ENCODE peak calls at places on chromosomes 7 and 10, in five cellular contexts. One of them, this sample, is unnamed.
A peak's percentile ranks its signal among the peaks of the same experiment; 100 is the strongest.

GRCh38 chr7:148815612-148816011 is 68.5 kb downstream of the EZH2 start:
- DNase-seq in right cardiac atrium: no peak
- DNase-seq in cardiac muscle cell: no peak
- DNase-seq in astrocyte: no peak
- DNase-seq in uterus: no peak
- DNase-seq in this sample: no peak

GRCh38 chr7:93015193-93016084 is 102.3 kb downstream of the SAMD9 start:
- DNase-seq in uterus: no peak
- DNase-seq in cardiac muscle cell: peak; percentile 32
- DNase-seq in astrocyte: peak; percentile 79
- DNase-seq in right cardiac atrium: no peak
- DNase-seq in this sample: no peak

GRCh38 chr7:113480537-113480936 is 362.2 kb upstream of the SMIM30 start:
- DNase-seq in cardiac muscle cell: no peak
- DNase-seq in uterus: no peak
- DNase-seq in astrocyte: no peak
- DNase-seq in right cardiac atrium: no peak
- DNase-seq in this sample: no peak

GRCh38 chr7:153170287-153170686 is 410.7 kb downstream of the ACTR3B start:
- DNase-seq in right cardiac atrium: no peak
- DNase-seq in astrocyte: no peak
- DNase-seq in uterus: no peak
- DNase-seq in cardiac muscle cell: no peak
- DNase-seq in this sample: no peak

GRCh38 chr10:119748871-119749270 is 23.0 kb downstream of the INPP5F start:
- DNase-seq in uterus: no peak
- DNase-seq in cardiac muscle cell: no peak
- DNase-seq in astrocyte: no peak
- DNase-seq in right cardiac atrium: no peak
- DNase-seq in this sample: no peak

GRCh38 chr7:112510032-112510742 is 29.4 kb downstream of the LSMEM1 start:
- DNase-seq in uterus: no peak
- DNase-seq in astrocyte: peak; percentile 86
- DNase-seq in right cardiac atrium: no peak
- DNase-seq in cardiac muscle cell: peak; percentile 80
- DNase-seq in this sample: no peak

GRCh38 chr7:5689118-5689517 is 92.3 kb downstream of the RNF216 start:
- DNase-seq in right cardiac atrium: no peak
- DNase-seq in uterus: peak; percentile 57
- DNase-seq in cardiac muscle cell: peak; percentile 71
- DNase-seq in astrocyte: no peak
- DNase-seq in this sample: no peak

GRCh38 chr10:46236537-46236887 is 50.3 kb upstream of the ANTXRL start:
- DNase-seq in uterus: no peak
- DNase-seq in astrocyte: no peak
- DNase-seq in right cardiac atrium: no peak
- DNase-seq in cardiac muscle cell: no peak
- DNase-seq in this sample: no peak

GRCh38 chr7:41641006-41641714 is 61.7 kb downstream of the INHBA start:
- DNase-seq in uterus: no peak
- DNase-seq in right cardiac atrium: no peak
- DNase-seq in astrocyte: no peak
- DNase-seq in cardiac muscle cell: no peak
- DNase-seq in this sample: no peak

GRCh38 chr10:104329754-104330153 is 8.5 kb downstream of the ITPRIP start:
- DNase-seq in astrocyte: peak; percentile 87
- DNase-seq in cardiac muscle cell: peak; percentile 69
- DNase-seq in right cardiac atrium: no peak
- DNase-seq in uterus: peak; percentile 32
- DNase-seq in this sample: peak; percentile 45

GRCh38 chr10:24718031-24718855 is 5.4 kb downstream of the ARHGAP21 start:
- DNase-seq in uterus: no peak
- DNase-seq in right cardiac atrium: no peak
- DNase-seq in cardiac muscle cell: peak; percentile 79
- DNase-seq in astrocyte: peak; percentile 77
- DNase-seq in this sample: no peak

GRCh38 chr10:24713086-24713485 is 10.6 kb downstream of the ARHGAP21 start:
- DNase-seq in astrocyte: no peak
- DNase-seq in right cardiac atrium: no peak
- DNase-seq in cardiac muscle cell: no peak
- DNase-seq in uterus: no peak
- DNase-seq in this sample: no peak

GRCh38 chr10:24716295-24716694 is 7.4 kb downstream of the ARHGAP21 start:
- DNase-seq in cardiac muscle cell: no peak
- DNase-seq in uterus: no peak
- DNase-seq in right cardiac atrium: no peak
- DNase-seq in astrocyte: no peak
- DNase-seq in this sample: no peak

GRCh38 chr10:24711465-24711864 is 12.2 kb downstream of the ARHGAP21 start:
- DNase-seq in uterus: no peak
- DNase-seq in right cardiac atrium: no peak
- DNase-seq in astrocyte: no peak
- DNase-seq in cardiac muscle cell: no peak
- DNase-seq in this sample: no peak

GRCh38 chr10:24715246-24715769 is 8.4 kb downstream of the ARHGAP21 start:
- DNase-seq in astrocyte: no peak
- DNase-seq in cardiac muscle cell: no peak
- DNase-seq in uterus: no peak
- DNase-seq in right cardiac atrium: no peak
- DNase-seq in this sample: no peak
- H3K4me1 ChIP-seq in astrocyte: peaks cover 24% of the 10 kb centered on the region
- H3K4me1 ChIP-seq in cardiac muscle cell: peaks cover 42% of the 10 kb centered on the region
- H3K4me1 ChIP-seq in uterus: no peaks in the 10 kb centered on the region
- H3K4me1 ChIP-seq in right cardiac atrium: peaks cover 23% of the 10 kb centered on the region
- H3K4me1 ChIP-seq in this sample: peaks cover 69% of the 10 kb centered on the region

GRCh38 chr10:21827308-21827707 is 176.2 kb downstream of the DNAJC1 start:
- DNase-seq in cardiac muscle cell: no peak
- DNase-seq in right cardiac atrium: no peak
- DNase-seq in astrocyte: no peak
- DNase-seq in uterus: no peak
- DNase-seq in this sample: no peak

GRCh38 chr10:21830037-21830436 is 173.5 kb downstream of the DNAJC1 start:
- DNase-seq in cardiac muscle cell: no peak
- DNase-seq in uterus: no peak
- DNase-seq in astrocyte: no peak
- DNase-seq in right cardiac atrium: no peak
- DNase-seq in this sample: no peak

GRCh38 chr10:21832751-21833150 is 170.8 kb downstream of the DNAJC1 start:
- DNase-seq in uterus: no peak
- DNase-seq in astrocyte: peak; percentile 36
- DNase-seq in right cardiac atrium: no peak
- DNase-seq in cardiac muscle cell: no peak
- DNase-seq in this sample: no peak

GRCh38 chr10:21826725-21827124 is 176.8 kb downstream of the DNAJC1 start:
- DNase-seq in uterus: no peak
- DNase-seq in cardiac muscle cell: no peak
- DNase-seq in astrocyte: no peak
- DNase-seq in right cardiac atrium: no peak
- DNase-seq in this sample: no peak

GRCh38 chr10:21831986-21832735 is 171.4 kb downstream of the DNAJC1 start:
- DNase-seq in astrocyte: peak; percentile 55
- DNase-seq in uterus: no peak
- DNase-seq in cardiac muscle cell: peak; percentile 84
- DNase-seq in right cardiac atrium: no peak
- DNase-seq in this sample: no peak
- H3K9me3 ChIP-seq in astrocyte: peaks cover 4% of the 10 kb centered on the region
- H3K9me3 ChIP-seq in uterus: no peaks in the 10 kb centered on the region
- H3K9me3 ChIP-seq in cardiac muscle cell: no peaks in the 10 kb centered on the region
- H3K9me3 ChIP-seq in right cardiac atrium: peaks cover 3% of the 10 kb centered on the region
- H3K9me3 ChIP-seq in this sample: peaks cover 43% of the 10 kb centered on the region

GRCh38 chr7:134510646-134511045 is 16.7 kb upstream of the AKR1B10 start:
- DNase-seq in astrocyte: no peak
- DNase-seq in right cardiac atrium: no peak
- DNase-seq in uterus: no peak
- DNase-seq in cardiac muscle cell: no peak
- DNase-seq in this sample: no peak
- H3K4me1 ChIP-seq in astrocyte: peaks cover 9% of the 10 kb centered on the region
- H3K4me1 ChIP-seq in right cardiac atrium: no peaks in the 10 kb centered on the region
- H3K4me1 ChIP-seq in uterus: no peaks in the 10 kb centered on the region
- H3K4me1 ChIP-seq in cardiac muscle cell: no peaks in the 10 kb centered on the region
- H3K4me1 ChIP-seq in this sample: peaks cover 10% of the 10 kb centered on the region

DNA sequence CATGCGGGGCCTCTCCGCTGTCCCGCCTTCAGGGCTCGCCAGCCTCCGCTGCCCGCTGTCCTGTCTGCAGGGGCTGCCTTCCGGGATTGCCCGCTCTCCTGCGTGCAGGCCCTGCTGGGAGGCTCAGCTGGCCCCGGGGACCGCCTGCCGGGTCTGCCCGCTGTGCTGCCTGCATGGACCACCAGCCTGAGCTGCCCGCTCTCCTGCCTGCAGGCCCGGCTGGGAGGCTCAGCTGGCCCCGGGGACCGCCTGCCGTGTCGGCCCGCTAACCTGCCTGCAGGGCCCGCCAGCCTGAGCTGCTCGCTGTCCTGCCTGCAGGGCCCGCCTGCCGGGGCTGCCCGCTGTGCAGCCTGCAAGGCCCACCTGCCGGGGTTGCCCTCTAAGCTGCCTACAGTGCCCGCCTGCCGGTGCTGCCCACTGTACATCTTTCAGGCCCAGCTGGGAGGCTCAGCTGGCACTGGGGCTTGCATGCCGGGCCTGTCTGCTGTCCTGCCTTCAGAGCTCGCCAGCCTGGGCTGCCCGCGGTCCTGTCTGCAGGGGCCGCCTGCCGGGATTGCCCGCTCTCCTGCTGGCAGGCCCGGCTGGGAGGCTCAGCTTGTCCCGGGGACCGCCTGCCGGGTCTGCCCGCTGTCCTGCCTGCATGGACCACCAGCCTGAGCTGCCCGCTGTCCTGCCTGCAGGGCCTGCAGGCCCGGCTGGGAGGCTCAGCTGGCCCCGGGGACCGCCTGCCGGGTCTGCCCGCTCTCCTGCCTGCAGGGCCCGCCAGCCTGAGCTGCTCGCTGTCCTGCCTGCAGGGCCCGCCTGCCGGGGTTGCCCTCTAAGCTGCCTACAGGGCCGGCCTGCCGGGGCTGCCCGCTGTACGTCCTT is 165.1 kb downstream of the GLRX3 start:
- DNase-seq in uterus: no peak
- DNase-seq in cardiac muscle cell: peak; percentile 74
- DNase-seq in astrocyte: no peak
- DNase-seq in right cardiac atrium: peak; percentile 72
- DNase-seq in this sample: no peak
- H3K9me3 ChIP-seq in uterus: no peaks in the 10 kb centered on the region
- H3K9me3 ChIP-seq in cardiac muscle cell: no peaks in the 10 kb centered on the region
- H3K9me3 ChIP-seq in astrocyte: peaks cover 10% of the 10 kb centered on the region
- H3K9me3 ChIP-seq in right cardiac atrium: no peaks in the 10 kb centered on the region
- H3K9me3 ChIP-seq in this sample: peaks cover 23% of the 10 kb centered on the region

DNA sequence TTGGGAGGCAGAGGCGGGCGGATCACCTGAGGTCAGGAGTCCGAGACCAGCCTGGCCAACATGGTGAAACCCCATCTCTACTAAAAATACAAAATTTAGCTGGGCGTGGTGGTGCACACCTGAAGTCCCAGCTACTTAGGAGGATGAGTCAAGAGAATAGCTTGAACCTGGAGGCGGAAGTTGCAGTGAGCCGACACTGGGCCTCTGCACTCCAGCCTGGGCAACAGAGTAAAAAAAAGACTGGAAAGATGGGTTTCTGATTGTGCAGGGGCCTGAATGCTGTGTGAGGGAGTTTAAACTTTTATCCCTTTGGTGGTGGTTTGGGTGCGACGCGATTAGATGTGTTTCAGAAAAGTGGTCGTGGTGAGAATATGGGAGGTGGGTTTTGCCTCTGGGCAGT is 1.8 kb downstream of the CHST12 start:
- DNase-seq in astrocyte: no peak
- DNase-seq in right cardiac atrium: no peak
- DNase-seq in uterus: no peak
- DNase-seq in cardiac muscle cell: no peak
- DNase-seq in this sample: no peak
- H3K4me1 ChIP-seq in astrocyte: peaks cover 14% of the 10 kb centered on the region
- H3K4me1 ChIP-seq in right cardiac atrium: peaks cover 10% of the 10 kb centered on the region
- H3K4me1 ChIP-seq in uterus: peaks cover 7% of the 10 kb centered on the region
- H3K4me1 ChIP-seq in cardiac muscle cell: peaks cover 10% of the 10 kb centered on the region
- H3K4me1 ChIP-seq in this sample: peaks cover 30% of the 10 kb centered on the region

GRCh38 chr7:157584420-157584819 is 247.6 kb downstream of the DNAJB6 start:
- DNase-seq in right cardiac atrium: no peak
- DNase-seq in cardiac muscle cell: no peak
- DNase-seq in uterus: no peak
- DNase-seq in astrocyte: no peak
- DNase-seq in this sample: no peak
- H3K9me3 ChIP-seq in right cardiac atrium: no peaks in the 10 kb centered on the region
- H3K9me3 ChIP-seq in cardiac muscle cell: no peaks in the 10 kb centered on the region
- H3K9me3 ChIP-seq in uterus: no peaks in the 10 kb centered on the region
- H3K9me3 ChIP-seq in astrocyte: no peaks in the 10 kb centered on the region
- H3K9me3 ChIP-seq in this sample: no peaks in the 10 kb centered on the region